ENCODE peak calls at places on chromosomes 11 and 22, in four cellular contexts. One of them, this sample, is unnamed.

GRCh38 chr11:45259607-45260006 is 26.5 kb downstream of the SYT13 start:
- DNase-seq in H7: no peak
- DNase-seq in HCT116: peak; percentile 61
- DNase-seq in CD8-positive, alpha-beta T cell: no peak
- DNase-seq in this sample: no peak

GRCh38 chr11:124329787-124330478 is 9.9 kb upstream of the OR8D2 start:
- DNase-seq in H7: no peak
- DNase-seq in HCT116: no peak
- DNase-seq in CD8-positive, alpha-beta T cell: no peak
- DNase-seq in this sample: no peak

GRCh38 chr22:32396746-32397145 is 15.3 kb downstream of the RTCB start:
- DNase-seq in H7: no peak
- DNase-seq in HCT116: no peak
- DNase-seq in CD8-positive, alpha-beta T cell: no peak
- DNase-seq in this sample: no peak

GRCh38 chr11:2534957-2535672 is 90.3 kb downstream of the KCNQ1 start:
- DNase-seq in H7: no peak
- DNase-seq in HCT116: no peak
- DNase-seq in CD8-positive, alpha-beta T cell: no peak
- DNase-seq in this sample: peak; percentile 59

GRCh38 chr22:25764270-25765015 is 22.5 kb downstream of the MYO18B start:
- DNase-seq in H7: peak; percentile 77
- DNase-seq in HCT116: no peak
- DNase-seq in CD8-positive, alpha-beta T cell: no peak
- DNase-seq in this sample: no peak

GRCh38 chr22:39661842-39662676 is 91.5 kb downstream of the CACNA1I start:
- DNase-seq in H7: peak; percentile 100
- DNase-seq in HCT116: no peak
- DNase-seq in CD8-positive, alpha-beta T cell: peak; percentile 82
- DNase-seq in this sample: no peak

GRCh38 chr11:15897211-15897960 is 459.0 kb downstream of the SOX6 start:
- DNase-seq in H7: no peak
- DNase-seq in HCT116: no peak
- DNase-seq in CD8-positive, alpha-beta T cell: no peak
- DNase-seq in this sample: no peak

GRCh38 chr22:24338701-24339451 is 68.2 kb downstream of the SPECC1L start:
- DNase-seq in H7: peak; percentile 32
- DNase-seq in HCT116: no peak
- DNase-seq in CD8-positive, alpha-beta T cell: no peak
- DNase-seq in this sample: no peak

GRCh38 chr11:93537022-93537421 is 6.2 kb downstream of the SMCO4 start:
- DNase-seq in H7: peak; percentile 52
- DNase-seq in HCT116: no peak
- DNase-seq in CD8-positive, alpha-beta T cell: no peak
- DNase-seq in this sample: peak; percentile 75

GRCh38 chr11:68146704-68147474 is 25.7 kb upstream of the CHKA start:
- DNase-seq in H7: peak; percentile 47
- DNase-seq in HCT116: no peak
- DNase-seq in CD8-positive, alpha-beta T cell: no peak
- DNase-seq in this sample: no peak

GRCh38 chr22:22896601-22897000 is 9.0 kb downstream of the IGLL5 start:
- DNase-seq in H7: no peak
- DNase-seq in HCT116: no peak
- DNase-seq in CD8-positive, alpha-beta T cell: no peak
- DNase-seq in this sample: no peak
- H3K4me3 ChIP-seq in H7: no peak overlapping the region
- H3K4me3 ChIP-seq in HCT116: no peak overlapping the region
- H3K4me3 ChIP-seq in CD8-positive, alpha-beta T cell: no peak overlapping the region
- H3K4me3 ChIP-seq in this sample: no peak overlapping the region

GRCh38 chr22:27642104-27642800 is 159.3 kb downstream of the MN1 start:
- DNase-seq in H7: peak; percentile 78
- DNase-seq in HCT116: no peak
- DNase-seq in CD8-positive, alpha-beta T cell: no peak
- DNase-seq in this sample: no peak
- H3K4me3 ChIP-seq in H7: no peak overlapping the region
- H3K4me3 ChIP-seq in HCT116: no peak overlapping the region
- H3K4me3 ChIP-seq in CD8-positive, alpha-beta T cell: no peak overlapping the region
- H3K4me3 ChIP-seq in this sample: no peak overlapping the region

DNA sequence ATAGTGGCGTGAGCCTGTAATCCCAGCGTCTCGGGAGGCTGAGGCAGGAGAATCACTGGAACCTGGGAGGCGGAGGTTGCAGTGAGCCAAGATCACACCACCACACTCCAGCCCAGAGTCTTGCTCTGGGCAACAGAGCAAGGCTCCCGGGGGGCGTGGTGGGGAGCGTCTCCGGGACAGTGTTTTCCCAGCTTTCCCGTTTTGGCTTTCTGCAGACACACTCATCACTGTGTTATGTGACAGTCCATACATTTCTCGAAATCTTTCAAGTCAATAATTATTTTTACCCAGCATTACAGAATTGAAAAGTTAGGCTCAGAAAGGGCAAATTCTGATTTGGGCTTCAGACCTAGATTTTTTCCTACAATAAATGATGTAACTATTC is 31.7 kb downstream of the NEAT1 start:
- DNase-seq in H7: no peak
- DNase-seq in HCT116: no peak
- DNase-seq in CD8-positive, alpha-beta T cell: no peak
- DNase-seq in this sample: no peak
- H3K4me3 ChIP-seq in H7: no peak overlapping the region
- H3K4me3 ChIP-seq in HCT116: peak overlapping the region; percentile 73
- H3K4me3 ChIP-seq in CD8-positive, alpha-beta T cell: peak overlapping the region; percentile 87
- H3K4me3 ChIP-seq in this sample: peak overlapping the region; percentile 60

GRCh38 chr11:92224394-92225205 is at the start of gene FAT3:
- DNase-seq in H7: peak; percentile 86
- DNase-seq in HCT116: no peak
- DNase-seq in CD8-positive, alpha-beta T cell: no peak
- DNase-seq in this sample: no peak
- H3K4me3 ChIP-seq in H7: peak within 1 kb of the TSS; percentile 58
- H3K4me3 ChIP-seq in HCT116: no peak within 1 kb of the TSS
- H3K4me3 ChIP-seq in CD8-positive, alpha-beta T cell: no peak within 1 kb of the TSS
- H3K4me3 ChIP-seq in this sample: peak within 1 kb of the TSS; percentile 82

DNA sequence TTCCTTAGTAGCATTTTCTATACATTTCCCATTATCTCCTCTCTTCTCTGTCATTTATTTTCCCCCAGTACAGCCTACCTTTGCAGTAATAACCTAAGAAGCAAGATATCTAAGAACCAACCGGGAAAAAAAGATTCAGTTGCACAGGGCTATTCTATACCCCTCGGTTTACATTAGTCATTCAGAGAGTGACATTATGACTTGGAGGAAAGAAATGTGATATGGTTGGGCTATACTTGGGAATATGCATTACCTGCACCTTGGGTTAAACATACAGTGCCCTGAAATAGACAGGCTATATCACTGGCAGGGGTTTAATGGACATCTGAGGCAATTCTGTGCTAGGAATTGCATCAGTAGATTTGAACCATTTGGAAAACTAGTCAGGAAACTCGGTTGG is 973.0 kb downstream of the NTM start:
- DNase-seq in H7: no peak
- DNase-seq in HCT116: no peak
- DNase-seq in CD8-positive, alpha-beta T cell: no peak
- DNase-seq in this sample: no peak
- H3K4me3 ChIP-seq in H7: no peak overlapping the region
- H3K4me3 ChIP-seq in HCT116: no peak overlapping the region
- H3K4me3 ChIP-seq in CD8-positive, alpha-beta T cell: no peak overlapping the region
- H3K4me3 ChIP-seq in this sample: no peak overlapping the region

GRCh38 chr11:128691802-128692749 is 1.8 kb upstream of the FLI1 start:
- DNase-seq in H7: peak; percentile 81
- DNase-seq in HCT116: no peak
- DNase-seq in CD8-positive, alpha-beta T cell: no peak
- DNase-seq in this sample: no peak
- H3K4me3 ChIP-seq in H7: peak overlapping the region; percentile 56
- H3K4me3 ChIP-seq in HCT116: no peak overlapping the region
- H3K4me3 ChIP-seq in CD8-positive, alpha-beta T cell: peak overlapping the region; percentile 95
- H3K4me3 ChIP-seq in this sample: peak overlapping the region; percentile 68

GRCh38 chr11:20373102-20373501 is 9.6 kb downstream of the HTATIP2 start:
- DNase-seq in H7: no peak
- DNase-seq in HCT116: no peak
- DNase-seq in CD8-positive, alpha-beta T cell: no peak
- DNase-seq in this sample: no peak

GRCh38 chr11:20372081-20372480 is 8.6 kb downstream of the HTATIP2 start:
- DNase-seq in H7: no peak
- DNase-seq in HCT116: no peak
- DNase-seq in CD8-positive, alpha-beta T cell: no peak
- DNase-seq in this sample: no peak

GRCh38 chr11:20373568-20374209 is 10.2 kb downstream of the HTATIP2 start:
- DNase-seq in H7: no peak
- DNase-seq in HCT116: no peak
- DNase-seq in CD8-positive, alpha-beta T cell: no peak
- DNase-seq in this sample: no peak

GRCh38 chr11:20374746-20375305 is 11.3 kb downstream of the HTATIP2 start:
- DNase-seq in H7: no peak
- DNase-seq in HCT116: no peak
- DNase-seq in CD8-positive, alpha-beta T cell: no peak
- DNase-seq in this sample: no peak

GRCh38 chr11:20376162-20376561 is 11.4 kb upstream of the PRMT3 start:
- DNase-seq in H7: no peak
- DNase-seq in HCT116: no peak
- DNase-seq in CD8-positive, alpha-beta T cell: no peak
- DNase-seq in this sample: no peak
- H3K4me3 ChIP-seq in H7: no peak overlapping the region
- H3K4me3 ChIP-seq in HCT116: no peak overlapping the region
- H3K4me3 ChIP-seq in CD8-positive, alpha-beta T cell: no peak overlapping the region
- H3K4me3 ChIP-seq in this sample: no peak overlapping the region

DNA sequence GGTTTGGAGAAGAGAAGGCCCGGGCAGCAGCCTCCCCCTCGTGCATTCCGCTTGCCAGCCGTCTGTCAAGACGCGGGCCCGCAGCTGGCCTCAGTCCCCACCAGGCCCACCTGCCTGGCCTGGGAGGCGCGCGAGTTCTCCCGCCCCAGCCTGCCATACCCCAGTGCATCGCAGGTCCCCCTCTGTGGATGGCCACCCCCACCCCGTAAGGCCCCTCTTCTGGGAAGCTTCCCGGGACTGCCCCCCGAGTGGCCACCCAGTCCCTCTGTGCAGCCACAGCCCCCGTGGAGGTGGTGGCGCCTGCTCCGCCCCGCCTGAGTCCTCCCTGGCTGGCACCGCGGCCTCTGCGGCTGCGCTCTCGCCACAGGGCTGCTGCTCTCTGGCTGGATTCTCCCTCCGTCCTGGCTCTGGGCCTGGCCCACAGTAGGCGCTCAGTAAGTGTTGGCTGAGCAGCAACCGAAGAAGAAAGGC is 74.0 kb upstream of the TCF20 start:
- DNase-seq in H7: peak; percentile 92
- DNase-seq in HCT116: no peak
- DNase-seq in CD8-positive, alpha-beta T cell: no peak
- DNase-seq in this sample: peak; percentile 79
- H3K4me3 ChIP-seq in H7: peak overlapping the region; percentile 28
- H3K4me3 ChIP-seq in HCT116: no peak overlapping the region
- H3K4me3 ChIP-seq in CD8-positive, alpha-beta T cell: no peak overlapping the region
- H3K4me3 ChIP-seq in this sample: peak overlapping the region; percentile 71